ENCODE peak calls at places on chromosomes 7 and 10, in four cellular contexts. C, P, U and X are unnamed samples.

GRCh38 chr7:142787783-142788182 is 17.0 kb downstream of the PRSS2 start:
- DNase-seq in C (no peak), P (no peak), U (no peak), X (no peak)

GRCh38 chr7:16648551-16648950 is 2.6 kb downstream of the BZW2 start:
- DNase-seq in U (no peak), P (no peak), C (no peak), X (no peak)

GRCh38 chr10:79028056-79028430 is 40.7 kb upstream of the ZMIZ1 start:
- DNase-seq in U (no peak), P (no peak), C (no peak), X (no peak)

GRCh38 chr7:103811997-103812396 is 177.5 kb downstream of the RELN start:
- DNase-seq in C (peak), P (no peak), U (peak), X (no peak)

GRCh38 chr7:84508569-84508968 is 314.0 kb upstream of the SEMA3A start:
- DNase-seq in C (no peak), P (no peak), U (no peak), X (no peak)

GRCh38 chr7:68839014-68839413 is 759.3 kb upstream of the AUTS2 start:
- DNase-seq in P (no peak), C (no peak), U (no peak), X (no peak)

GRCh38 chr7:2162959-2163358 is 69.8 kb downstream of the MAD1L1 start:
- DNase-seq in U (no peak), P (no peak), C (no peak), X (no peak)

GRCh38 chr7:105014725-105015630 is 973 bp downstream of the KMT2E start:
- DNase-seq in C (peak), U (peak), P (peak), X (no peak)

GRCh38 chr7:66255533-66256100 is 50.5 kb downstream of the TPST1 start:
- DNase-seq in C (no peak), U (peak), P (no peak), X (no peak)

GRCh38 chr10:3481000-3481335 is 304.0 kb downstream of the KLF6 start:
- DNase-seq in U (no peak), P (no peak), C (no peak), X (no peak)

GRCh38 chr10:62093863-62094291 is 174.8 kb downstream of the RTKN2 start:
- DNase-seq in P (no peak), U (no peak), C (no peak), X (no peak)

GRCh38 chr7:33821970-33822369 is 83.4 kb upstream of the BMPER start:
- DNase-seq in C (no peak), U (peak), P (no peak), X (no peak)

GRCh38 chr7:117375380-117375779 is 51.9 kb downstream of the ASZ1 start:
- DNase-seq in P (no peak), C (no peak), U (peak), X (no peak)

GRCh38 chr7:91347288-91347687 is 83.1 kb downstream of the FZD1 start:
- DNase-seq in P (no peak), C (no peak), U (no peak), X (no peak)

GRCh38 chr7:143884978-143885559 is 16.9 kb downstream of the TCAF1 start:
- DNase-seq in C (peak), P (peak), U (peak), X (no peak)

GRCh38 chr7:76329479-76329878 is 27.0 kb downstream of the HSPB1 start:
- DNase-seq in C (no peak), U (no peak), P (no peak), X (no peak)

GRCh38 chr7:76330245-76330644 is 27.8 kb downstream of the HSPB1 start:
- DNase-seq in P (no peak), U (no peak), C (no peak), X (no peak)

GRCh38 chr7:76328390-76328789 is 25.9 kb downstream of the HSPB1 start:
- DNase-seq in C (no peak), U (no peak), P (no peak), X (no peak)

GRCh38 chr7:76332073-76332472 is 26.7 kb downstream of the YWHAG start:
- DNase-seq in C (no peak), P (no peak), U (no peak), X (no peak)

GRCh38 chr7:76330673-76331072 is 28.1 kb downstream of the YWHAG start:
- DNase-seq in P (no peak), U (no peak), C (no peak), X (no peak)
- TF ChIP-seq CTCF in P (no peak), U (no peak), C (no peak), X (no peak)

DNA sequence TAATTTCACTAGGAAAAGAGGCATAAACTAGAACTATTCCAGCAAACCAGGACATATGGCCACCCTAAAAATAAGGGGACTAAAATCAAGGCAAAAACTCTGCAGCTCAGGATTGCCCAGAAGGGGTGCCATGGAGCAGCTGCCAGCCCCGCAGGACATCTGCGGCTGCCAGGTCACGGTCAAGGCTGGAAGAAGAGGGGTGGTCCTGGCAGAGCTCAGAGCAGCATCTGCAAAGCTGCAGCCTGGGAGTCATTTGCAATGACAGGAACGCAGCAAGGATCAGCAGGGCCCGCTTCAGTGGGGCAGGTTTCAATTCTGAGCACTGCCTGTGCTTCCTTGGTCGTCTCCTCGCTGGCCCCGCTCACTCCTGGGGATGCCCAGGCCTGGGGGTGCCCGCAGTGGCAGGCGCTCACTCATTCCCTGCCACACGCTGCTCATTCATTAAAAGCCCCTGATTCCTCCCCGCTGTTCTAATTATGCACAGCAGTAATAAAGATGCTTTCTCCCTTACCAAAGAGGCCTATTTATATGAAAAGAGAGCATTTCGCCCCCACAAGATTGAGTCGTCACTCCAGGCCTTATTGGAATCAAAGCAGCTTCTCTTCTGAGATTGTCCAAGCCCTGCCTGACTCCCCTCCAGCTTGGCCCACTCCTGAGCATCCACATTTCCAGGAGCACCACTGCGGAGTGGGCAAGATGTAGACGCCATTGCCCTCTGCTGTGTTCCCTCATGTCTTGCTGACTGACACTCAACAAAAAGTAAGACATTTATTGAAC is 4.6 kb downstream of the HSPA12A start:
- DNase-seq in U (no peak), P (no peak), C (no peak), X (no peak)
- TF ChIP-seq CTCF in U (peak), P (no peak), C (no peak), X (no peak)

GRCh38 chr7:20993693-20994092 is 207.0 kb upstream of the SP8 start:
- DNase-seq in U (no peak), C (no peak), P (no peak), X (no peak)

GRCh38 chr7:20991544-20991943 is 204.9 kb upstream of the SP8 start:
- DNase-seq in C (no peak), P (no peak), U (peak), X (no peak)
- TF ChIP-seq CTCF in C (peak), P (no peak), U (peak), X (no peak)

GRCh38 chr7:135662373-135663114 is at the start of gene STMP1:
- DNase-seq in C (peak), P (peak), U (peak), X (peak)
- TF ChIP-seq CTCF in C (peak), P (peak), U (peak), X (peak)

GRCh38 chr10:71621263-71621751 is 98.3 kb downstream of the C10orf105 start:
- DNase-seq in C (no peak), U (no peak), P (peak), X (no peak)
- TF ChIP-seq CTCF in C (no peak), U (no peak), P (no peak), X (no peak)

DNA sequence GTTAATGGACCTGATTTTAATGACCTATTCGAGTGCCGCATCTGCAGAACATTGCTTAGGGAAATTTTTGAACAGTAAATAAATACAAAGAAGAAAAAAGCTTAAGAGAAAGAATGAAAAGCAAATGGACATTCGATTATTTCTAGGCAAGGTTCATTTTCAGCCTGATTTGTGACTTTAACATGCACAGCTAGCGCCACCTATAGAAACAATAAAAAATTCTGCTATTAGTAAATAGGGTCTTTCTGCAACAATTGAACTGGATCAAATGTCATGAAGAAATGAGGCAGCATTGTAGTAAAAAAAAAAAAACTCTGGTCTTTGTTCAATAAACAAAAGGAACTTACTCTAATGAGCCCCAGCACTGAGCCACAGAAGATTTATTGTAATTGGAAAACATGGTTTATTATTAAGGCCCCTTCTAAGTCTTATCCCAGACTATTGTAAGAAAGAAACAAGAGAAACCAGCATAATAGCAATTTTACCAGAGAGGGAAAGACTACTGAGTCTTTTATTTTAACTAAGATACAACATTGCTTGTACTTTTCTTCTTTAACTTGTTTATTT is 41.4 kb upstream of the GHITM start:
- DNase-seq in U (peak), C (peak), P (no peak), X (no peak)
- TF ChIP-seq CTCF in U (peak), C (peak), P (peak), X (no peak)

GRCh38 chr7:18354108-18354507 is 141.4 kb upstream of the HDAC9 start:
- DNase-seq in U (no peak), C (no peak), P (no peak), X (no peak)

GRCh38 chr7:18361756-18362155 is 133.8 kb upstream of the HDAC9 start:
- DNase-seq in C (no peak), P (no peak), U (peak), X (no peak)

GRCh38 chr7:18356195-18356645 is 139.3 kb upstream of the HDAC9 start:
- DNase-seq in C (peak), U (peak), P (no peak), X (no peak)

GRCh38 chr7:18354686-18355085 is 140.9 kb upstream of the HDAC9 start:
- DNase-seq in C (no peak), U (no peak), P (no peak), X (no peak)

DNA sequence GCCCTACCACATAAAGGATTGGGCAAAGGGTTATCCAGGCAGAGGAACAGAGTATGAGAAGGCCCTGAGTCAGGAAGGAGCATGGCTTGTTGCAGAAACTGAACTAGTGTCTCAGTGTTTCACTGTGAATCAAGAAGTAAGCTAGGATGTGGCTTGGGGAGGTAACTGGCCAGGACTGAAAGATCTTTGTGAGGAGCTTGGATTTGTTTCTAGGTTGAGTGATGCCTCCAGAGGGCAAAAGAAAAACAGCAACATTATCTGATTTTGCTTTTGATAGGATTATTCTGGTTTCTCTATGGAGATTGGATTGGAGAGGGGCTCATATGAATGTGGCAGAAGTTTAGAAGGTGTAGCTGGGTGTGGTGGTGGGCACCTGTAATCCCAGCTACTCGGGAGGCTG is 137.9 kb upstream of the HDAC9 start:
- DNase-seq in C (peak), U (peak), P (no peak), X (no peak)
- TF ChIP-seq CTCF in C (peak), U (peak), P (no peak), X (peak)